ENCODE peak calls at places on chromosome 19, in five cellular contexts. R is breast epithelium, T is Panc1, K is GM12891, N is H1. G is an unnamed sample.

GRCh38 chr19:43318796-43319314 is 34.6 kb upstream of the CD177 start:
- DNase-seq in R (no peak), T (no peak), K (no peak), N (no peak), G (no peak)

GRCh38 chr19:10195199-10195519 is 406 bp upstream of the DNMT1 start:
- DNase-seq in R (no peak), T (no peak), K (no peak), N (no peak), G (no peak)

GRCh38 chr19:49316284-49316683 is 8.7 kb downstream of the SLC6A16 start:
- DNase-seq in R (no peak), T (no peak), K (no peak), N (no peak), G (no peak)

GRCh38 chr19:42253245-42254082 is 1.5 kb downstream of the ERF start:
- DNase-seq in R (peak), T (no peak), K (peak), N (no peak), G (peak)

GRCh38 chr19:50728084-50728737 is 5.0 kb downstream of the CLEC11A start:
- DNase-seq in R (peak), T (no peak), K (no peak), N (peak), G (peak)

GRCh38 chr19:13817018-13817614 is 21.9 kb downstream of the ZSWIM4 start:
- DNase-seq in R (no peak), T (no peak), K (no peak), N (peak), G (peak)

GRCh38 chr19:32823747-32824102 is 45.8 kb downstream of the SLC7A9 start:
- DNase-seq in R (no peak), T (no peak), K (no peak), N (no peak), G (no peak)

GRCh38 chr19:14368011-14368513 is 13.2 kb upstream of the ADGRE5 start:
- DNase-seq in R (no peak), T (no peak), K (no peak), N (no peak), G (no peak)

GRCh38 chr19:9406798-9407352 is 28.5 kb downstream of the ZNF266 start:
- DNase-seq in R (peak), T (no peak), K (peak), N (peak), G (peak)

GRCh38 chr19:7832781-7833180 is 2.8 kb downstream of the EVI5L start:
- DNase-seq in R (no peak), T (no peak), K (no peak), N (no peak), G (no peak)

GRCh38 chr19:51271015-51271600 is 20.2 kb downstream of the SIGLECL1 start:
- DNase-seq in R (no peak), T (no peak), K (no peak), N (no peak), G (no peak)

GRCh38 chr19:2055871-2056809 is 5.1 kb upstream of the MKNK2 start:
- DNase-seq in R (peak), T (no peak), K (no peak), N (no peak), G (no peak)

GRCh38 chr19:16202320-16203255 is 4.9 kb downstream of the AP1M1 start:
- DNase-seq in R (no peak), T (no peak), K (no peak), N (no peak), G (no peak)

GRCh38 chr19:46828484-46828883 is 22.2 kb downstream of the AP2S1 start:
- DNase-seq in R (no peak), T (no peak), K (no peak), N (no peak), G (no peak)

GRCh38 chr19:38389957-38390924 is 1.7 kb downstream of the SPRED3 start:
- DNase-seq in R (no peak), T (no peak), K (no peak), N (no peak), G (no peak)

GRCh38 chr19:17602217-17602616 is 46.8 kb downstream of the COLGALT1 start:
- DNase-seq in R (no peak), T (no peak), K (no peak), N (no peak), G (no peak)

GRCh38 chr19:9836021-9836420 is 903 bp downstream of the PIN1 start:
- DNase-seq in R (no peak), T (no peak), K (no peak), N (no peak), G (no peak)

GRCh38 chr19:50174100-50174793 is 11.2 kb upstream of the IZUMO2 start:
- DNase-seq in R (no peak), T (no peak), K (no peak), N (no peak), G (no peak)

GRCh38 chr19:47267350-47267759 is 7.3 kb upstream of the INAFM1 start:
- DNase-seq in R (no peak), T (no peak), K (no peak), N (no peak), G (no peak)

GRCh38 chr19:45782820-45783785 is 813 bp upstream of the DMPK start:
- DNase-seq in R (peak), T (no peak), K (no peak), N (no peak), G (no peak)

GRCh38 chr19:18708452-18709231 is 25.2 kb downstream of the CRTC1 start:
- DNase-seq in R (no peak), T (no peak), K (no peak), N (no peak), G (peak)
- TF ChIP-seq POLR2AphosphoS5 in R (no peak), T (no peak), K (no peak), N (no peak), G (no peak)

DNA sequence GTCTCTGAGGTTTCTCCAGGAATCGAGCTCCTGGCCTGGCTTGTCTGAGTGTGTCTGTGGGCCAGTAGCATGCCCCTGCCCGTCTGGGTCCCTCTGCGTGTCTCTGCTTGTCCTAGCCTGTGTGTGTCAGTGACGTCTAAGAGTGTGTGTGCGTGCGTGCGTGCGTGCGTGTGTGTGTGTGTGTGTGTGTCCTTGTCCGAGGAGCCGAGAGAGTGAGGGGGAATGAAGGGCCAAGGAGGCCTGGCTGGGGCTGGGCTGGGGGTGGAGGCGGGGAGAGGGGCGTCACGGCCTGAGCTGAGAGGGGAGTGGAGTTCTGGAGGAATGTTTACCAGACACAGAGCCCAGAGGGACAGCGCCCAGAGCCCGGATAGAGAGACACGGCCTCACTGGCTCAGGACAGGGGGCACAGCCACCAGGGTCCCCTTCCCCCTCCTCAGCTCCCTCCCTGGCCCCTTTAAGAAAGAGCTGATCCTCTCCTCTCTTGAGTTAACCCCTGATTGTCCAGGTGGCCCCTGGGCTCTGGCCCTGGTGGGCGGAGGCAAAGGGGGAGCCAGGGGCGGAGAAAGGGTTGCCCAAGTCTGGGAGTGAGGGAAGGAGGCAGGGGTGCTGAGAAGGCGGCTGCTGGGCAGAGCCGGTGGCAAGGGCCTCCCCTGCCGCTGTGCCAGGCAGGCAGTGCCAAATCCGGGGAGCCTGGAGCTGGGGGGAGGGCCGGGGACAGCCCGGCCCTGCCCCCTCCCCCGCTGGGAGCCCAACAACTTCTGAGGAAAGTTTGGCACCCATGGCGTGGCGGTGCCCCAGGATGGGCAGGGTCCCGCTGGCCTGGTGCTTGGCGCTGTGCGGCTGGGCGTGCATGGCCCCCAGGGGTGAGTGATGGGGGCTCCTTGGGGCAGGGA is at the start of gene AXL:
- DNase-seq in R (peak), T (no peak), K (no peak), N (peak), G (peak)
- TF ChIP-seq POLR2AphosphoS5 in R (peak), T (peak), K (no peak), N (no peak), G (peak)

DNA sequence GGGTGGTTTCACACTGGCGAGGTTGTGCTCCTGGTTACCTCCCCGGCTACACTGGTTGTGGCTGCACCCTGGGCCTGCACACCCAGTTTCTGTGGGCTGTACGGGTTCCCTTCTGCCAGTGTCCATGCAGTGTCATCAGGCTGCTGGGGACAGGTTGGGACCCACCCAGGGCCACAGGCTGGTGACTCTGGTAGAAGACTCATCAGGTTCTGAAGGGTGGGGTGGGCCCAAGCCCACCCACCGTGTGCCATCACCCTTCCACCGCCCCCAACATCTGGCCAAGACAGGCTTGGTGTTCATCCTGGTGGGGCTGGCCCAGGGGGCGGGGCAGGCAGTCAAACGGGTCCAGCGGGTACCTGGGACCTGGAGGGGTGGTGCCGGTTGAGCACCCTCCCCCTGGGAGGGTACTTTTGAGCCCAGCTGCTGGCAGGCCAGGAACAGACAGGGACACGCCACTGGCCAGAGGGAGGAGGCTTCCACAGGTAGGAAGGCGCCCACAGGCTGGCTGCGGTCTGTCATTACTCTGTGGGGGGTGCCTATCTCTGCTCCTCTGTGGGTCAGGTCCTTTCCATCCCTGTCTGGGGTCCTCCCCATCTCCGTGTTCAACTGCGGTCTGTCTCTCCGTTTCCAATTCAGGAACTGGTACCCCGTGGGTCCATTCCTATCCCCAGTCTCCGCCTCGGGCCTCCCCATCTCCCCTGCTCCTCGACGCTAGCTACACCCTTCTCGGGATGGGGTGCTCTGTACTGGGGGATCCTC is at the start of gene RNF225:
- DNase-seq in R (peak), T (no peak), K (no peak), N (peak), G (no peak)
- TF ChIP-seq POLR2AphosphoS5 in R (peak), T (peak), K (peak), N (peak), G (no peak)

GRCh38 chr19:3576696-3577443 is 4.1 kb downstream of the HMG20B start:
- DNase-seq in R (no peak), T (no peak), K (no peak), N (peak), G (peak)
- TF ChIP-seq POLR2AphosphoS5 in R (no peak), T (no peak), K (no peak), N (peak), G (no peak)

GRCh38 chr19:4033028-4033956 is 25.8 kb downstream of the PIAS4 start:
- DNase-seq in R (no peak), T (no peak), K (no peak), N (no peak), G (no peak)
- TF ChIP-seq POLR2AphosphoS5 in R (no peak), T (no peak), K (no peak), N (no peak), G (no peak)

G was measured in stomach.